ENCODE peak calls at places on chromosome 11, in six cellular contexts. U is tibial nerve; I is ACHN; X is left cardiac atrium; M is sciatic nerve; G is stimulated activated naive CD8-positive, alpha-beta T cell treated with anti-CD3 and anti-CD28 coated beads, Interleukin-15, amount 100 ng/mL, for 72 hours. V is an unnamed sample.

GRCh38 chr11:60389279-60389910 is 6.9 kb upstream of the MS4A14 start:
- DNase-seq in M (no peak), G (no peak), X (no peak), U (no peak), I (no peak), V (peak; percentile 54)

GRCh38 chr11:10590516-10590915 is 22.1 kb upstream of the LYVE1 start:
- DNase-seq in I (no peak), G (no peak), M (no peak), U (no peak), X (no peak), V (no peak)

GRCh38 chr11:115535781-115536180 is 31.6 kb upstream of the CADM1 start:
- DNase-seq in M (no peak), G (no peak), X (no peak), U (no peak), I (no peak), V (no peak)

GRCh38 chr11:15603208-15603607 is 488.5 kb downstream of the INSC start:
- DNase-seq in G (no peak), M (peak; percentile 75), U (peak; percentile 15), X (peak; percentile 41), I (no peak), V (no peak)

GRCh38 chr11:132595711-132596111 is 936.6 kb downstream of the OPCML start:
- DNase-seq in U (no peak), X (no peak), M (no peak), G (no peak), I (no peak), V (no peak)

GRCh38 chr11:9738126-9738525 is 74.2 kb downstream of the SWAP70 start:
- DNase-seq in M (no peak), X (no peak), G (no peak), U (no peak), I (no peak), V (no peak)

GRCh38 chr11:111476961-111477360 is 35.2 kb downstream of the BTG4 start:
- DNase-seq in M (no peak), I (no peak), G (no peak), U (no peak), X (no peak), V (no peak)

GRCh38 chr11:73240190-73240781 is 22.2 kb downstream of the P2RY2 start:
- DNase-seq in U (no peak), I (no peak), X (peak; percentile 84), G (no peak), M (peak; percentile 64), V (no peak)

GRCh38 chr11:64894070-64894811 is 15.8 kb upstream of the EHD1 start:
- DNase-seq in I (peak; percentile 65), X (peak; percentile 92), M (peak; percentile 93), U (peak; percentile 68), G (peak; percentile 91), V (peak; percentile 82)

GRCh38 chr11:603154-603553 is 12.6 kb downstream of the IRF7 start:
- DNase-seq in U (no peak), G (no peak), I (no peak), M (no peak), X (no peak), V (no peak)

GRCh38 chr11:19935507-19935906 is 222.9 kb downstream of the NAV2 start:
- DNase-seq in M (no peak), G (no peak), I (no peak), X (no peak), U (no peak), V (no peak)

GRCh38 chr11:67532889-67533288 is 9.6 kb upstream of the CABP2 start:
- DNase-seq in G (no peak), I (no peak), U (no peak), X (no peak), M (no peak), V (no peak)